ENCODE peak calls at places on chromosome 9, in nine cellular contexts. K, E, A, W, I, F, L, Y and B are unnamed samples.

GRCh38 chr9:133390713-133391112 is 14.5 kb downstream of the STKLD1 start:
- DNase-seq in F (no peak), E (no peak), K (no peak), A (no peak), L (no peak), Y (no peak), I (no peak), W (no peak), B (no peak)

GRCh38 chr9:74122229-74122628 is 374.9 kb upstream of the RORB start:
- DNase-seq in L (no peak), W (no peak), K (no peak), Y (no peak), F (no peak), E (no peak), A (no peak), I (no peak), B (no peak)

GRCh38 chr9:97501177-97501971 is at the start of gene TMOD1:
- DNase-seq in K (peak), A (peak), W (peak), F (no peak), Y (peak), E (peak), L (peak), I (peak), B (no peak)

GRCh38 chr9:1701113-1701512 is 314.0 kb upstream of the SMARCA2 start:
- DNase-seq in W (no peak), I (no peak), Y (no peak), K (no peak), E (no peak), F (no peak), A (no peak), L (no peak), B (no peak)

GRCh38 chr9:79812507-79813261 is 240.9 kb downstream of the TLE4 start:
- DNase-seq in F (no peak), Y (no peak), A (no peak), W (no peak), L (no peak), I (peak), K (no peak), E (peak), B (no peak)

GRCh38 chr9:133713211-133713959 is 24.8 kb downstream of the SARDH start:
- DNase-seq in A (no peak), F (no peak), K (no peak), I (no peak), Y (no peak), W (no peak), L (no peak), E (no peak), B (no peak)

GRCh38 chr9:121837113-121838010 is 185.9 kb downstream of the DAB2IP start:
- DNase-seq in Y (peak), W (no peak), L (no peak), A (no peak), F (no peak), E (peak), I (no peak), K (peak), B (no peak)

GRCh38 chr9:76734716-76735115 is 29.5 kb upstream of the PCA3 start:
- DNase-seq in F (no peak), K (no peak), I (no peak), A (no peak), W (no peak), E (no peak), Y (no peak), L (no peak), B (no peak)

GRCh38 chr9:82930116-82930515 is 132.8 kb downstream of the RASEF start:
- DNase-seq in L (no peak), K (no peak), A (no peak), Y (no peak), E (no peak), F (no peak), I (no peak), W (peak), B (no peak)

GRCh38 chr9:97911528-97911927 is 10.8 kb downstream of the TRMO start:
- DNase-seq in W (no peak), A (no peak), F (no peak), L (no peak), K (no peak), I (no peak), Y (no peak), E (no peak), B (no peak)